ENCODE peak calls at places on chromosomes 6 and 20, in four cellular contexts. J is H1, A is K562, I is HepG2. O is an unnamed sample.
A peak's percentile ranks its signal among the peaks of the same experiment; 100 is the strongest.

GRCh38 chr6:20366082-20366834 is 35.4 kb upstream of the E2F3 start:
- DNase-seq in J (no peak), I (no peak), A (no peak), O (no peak)

GRCh38 chr6:160386869-160387518 is 38.8 kb downstream of the SLC22A3 start:
- DNase-seq in A (no peak), J (no peak), I (no peak), O (no peak)

GRCh38 chr20:36349384-36350170 is 43.4 kb downstream of the DLGAP4 start:
- DNase-seq in I (no peak), A (no peak), J (no peak), O (no peak)

GRCh38 chr6:37059344-37060194 is 54.1 kb downstream of the FGD2 start:
- DNase-seq in J (peak; percentile 82), A (peak; percentile 92), I (peak; percentile 99), O (peak; percentile 77)

GRCh38 chr20:53216856-53217576 is 244.9 kb downstream of the TSHZ2 start:
- DNase-seq in A (peak; percentile 81), I (peak; percentile 50), J (peak; percentile 97), O (peak; percentile 19)

GRCh38 chr6:170096803-170097504 is 193.9 kb downstream of the DLL1 start:
- DNase-seq in I (no peak), J (peak; percentile 13), A (no peak), O (no peak)

GRCh38 chr6:75449625-75450206 is 43.9 kb downstream of the FILIP1 start:
- DNase-seq in A (no peak), I (no peak), J (no peak), O (no peak)

GRCh38 chr6:54192993-54193392 is 81.8 kb downstream of the MLIP start:
- DNase-seq in I (no peak), J (no peak), A (no peak), O (peak; percentile 80)

GRCh38 chr6:104639671-104640070 is 220.0 kb downstream of the HACE1 start:
- DNase-seq in J (no peak), A (no peak), I (no peak), O (peak; percentile 26)

GRCh38 chr6:6626227-6626626 is 37.7 kb downstream of the LY86 start:
- DNase-seq in I (no peak), A (no peak), J (no peak), O (no peak)

GRCh38 chr6:139369568-139370046 is 4.8 kb downstream of the CITED2 start:
- DNase-seq in A (no peak), I (peak; percentile 48), J (no peak), O (peak; percentile 68)

GRCh38 chr20:34998331-34998950 is 42.8 kb downstream of the MYH7B start:
- DNase-seq in J (peak; percentile 66), A (no peak), I (no peak), O (no peak)

GRCh38 chr20:44756956-44757355 is 11.3 kb downstream of the KCNK15 start:
- DNase-seq in J (no peak), A (no peak), I (no peak), O (no peak)

GRCh38 chr20:23623666-23624065 is 14.1 kb downstream of the CST3 start:
- DNase-seq in J (no peak), I (no peak), A (no peak), O (no peak)

GRCh38 chr20:47999166-47999565 is 213.9 kb upstream of the SULF2 start:
- DNase-seq in I (no peak), J (no peak), A (no peak), O (no peak)

GRCh38 chr6:32972353-32973143 is 4.2 kb downstream of the BRD2 start:
- DNase-seq in I (no peak), J (no peak), A (peak; percentile 84), O (no peak)

GRCh38 chr6:165662671-165663282 is at the start of gene PDE10A:
- DNase-seq in I (no peak), A (no peak), J (peak; percentile 74), O (peak; percentile 57)

GRCh38 chr6:88730602-88731001 is 232.8 kb downstream of the RNGTT start:
- DNase-seq in I (no peak), J (no peak), A (no peak), O (peak; percentile 50)

GRCh38 chr6:124389127-124389526 is 573.1 kb upstream of the RNF217 start:
- DNase-seq in I (no peak), J (no peak), A (no peak), O (no peak)

GRCh38 chr6:43951063-43951755 is 176.0 kb downstream of the MRPL14 start:
- DNase-seq in I (peak; percentile 73), J (peak; percentile 85), A (peak; percentile 63), O (no peak)

GRCh38 chr6:155481215-155481614 is 25.6 kb upstream of the NOX3 start:
- DNase-seq in A (no peak), I (no peak), J (no peak), O (no peak)

GRCh38 chr20:6700563-6701328 is 66.7 kb upstream of the BMP2 start:
- DNase-seq in J (no peak), A (no peak), I (no peak), O (peak; percentile 90)

GRCh38 chr6:15421945-15422733 is 176.3 kb downstream of the JARID2 start:
- DNase-seq in J (no peak), A (no peak), I (no peak), O (no peak)

GRCh38 chr20:63046841-63047240 is 40.1 kb upstream of the BHLHE23 start:
- DNase-seq in A (no peak), J (no peak), I (no peak), O (no peak)

GRCh38 chr6:137391061-137391814 is 103.0 kb downstream of the OLIG3 start:
- DNase-seq in A (no peak), J (no peak), I (no peak), O (no peak)

GRCh38 chr20:62345681-62346370 is 21.3 kb downstream of the LAMA5 start:
- DNase-seq in J (no peak), I (no peak), A (no peak), O (no peak)

GRCh38 chr6:1958257-1958656 is 287.1 kb downstream of the GMDS start:
- DNase-seq in I (no peak), A (no peak), J (no peak), O (no peak)

GRCh38 chr6:14622135-14622534 is 504.6 kb downstream of the CD83 start:
- DNase-seq in I (peak; percentile 97), A (no peak), J (no peak), O (no peak)

GRCh38 chr20:33490934-33491656 is 1.2 kb downstream of the CBFA2T2 start:
- DNase-seq in I (no peak), J (no peak), A (no peak), O (no peak)

DNA sequence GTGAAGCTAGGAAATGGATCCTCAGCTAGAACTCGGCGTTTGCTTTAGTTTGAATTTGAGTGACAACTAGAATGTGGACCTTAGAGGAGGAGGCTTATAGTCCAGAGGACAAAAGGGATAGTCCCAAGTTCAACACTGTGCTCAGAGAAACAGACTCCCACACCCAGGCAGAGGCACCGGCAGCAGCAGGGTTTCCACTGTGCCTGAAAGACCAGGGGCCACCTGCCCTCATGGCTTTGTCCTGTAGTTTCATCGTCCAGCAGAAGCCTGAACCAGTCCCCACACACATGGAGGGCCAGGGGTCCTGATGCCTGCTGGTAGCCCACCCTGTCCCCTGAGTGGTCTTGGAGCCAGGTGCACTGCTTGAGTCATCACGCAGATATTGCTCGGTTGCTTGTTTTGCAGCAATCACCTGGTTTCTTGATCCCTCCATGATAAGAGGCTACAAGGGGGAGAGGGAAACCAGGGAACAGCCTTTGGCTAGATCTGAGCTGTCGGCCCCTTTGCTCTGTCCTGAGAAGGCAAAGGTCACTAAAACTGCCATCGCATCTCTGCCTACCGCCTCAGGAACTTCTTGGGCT is 7.2 kb upstream of the ACSS1 start:
- DNase-seq in I (no peak), A (no peak), J (no peak), O (no peak)
- H3K4me2 ChIP-seq in I (peak overlapping the region; percentile 50), A (no peak overlapping the region), J (no peak overlapping the region), O (no peak overlapping the region)

GRCh38 chr6:30782425-30783014 is 38.2 kb upstream of the IER3 start:
- DNase-seq in J (no peak), A (no peak), I (peak; percentile 90), O (no peak)
- TF ChIP-seq JUN in J (no peak), A (no peak), I (no peak), O (no peak)

DNA sequence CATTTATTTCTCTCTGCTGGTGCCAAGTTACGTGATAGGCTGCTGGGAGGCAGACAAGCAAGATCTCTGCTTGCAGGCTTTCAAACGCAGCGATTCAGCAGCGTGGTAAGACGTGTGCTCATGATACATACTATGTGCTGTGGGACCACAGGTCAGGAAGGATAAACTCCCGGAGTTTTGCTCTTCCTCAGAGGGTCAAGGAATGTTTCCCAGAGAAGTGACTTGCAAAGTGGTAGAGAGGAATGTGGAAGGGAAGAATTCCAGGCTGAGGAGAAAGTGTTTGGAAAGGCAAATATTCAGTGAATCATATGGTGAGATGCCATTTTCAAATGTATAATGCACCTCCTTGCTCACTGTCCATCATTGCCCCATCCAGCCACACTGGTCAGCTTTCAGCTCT is 46.5 kb downstream of the UTRN start:
- DNase-seq in I (no peak), J (no peak), A (no peak), O (no peak)
- H3K9ac ChIP-seq in I (no peak overlapping the region), J (no peak overlapping the region), A (no peak overlapping the region), O (no peak overlapping the region)

DNA sequence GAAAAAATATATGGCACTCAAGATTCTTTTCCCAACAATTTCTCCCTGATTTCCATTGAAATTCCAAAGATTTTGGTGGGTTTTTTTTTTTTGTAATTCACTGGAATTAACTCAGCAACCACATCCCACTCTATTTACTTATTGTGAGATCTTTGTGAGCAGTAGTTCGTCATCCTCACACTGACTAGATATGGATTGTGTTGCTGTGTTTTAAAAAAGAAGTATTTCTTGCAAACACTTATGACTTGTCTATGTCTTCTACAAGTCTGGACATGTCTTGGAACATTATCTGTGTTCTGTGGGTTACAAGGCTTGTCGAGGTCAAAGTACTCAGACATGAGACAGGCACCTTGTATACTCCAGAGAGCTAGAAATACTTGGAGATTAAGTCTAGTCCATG is 7.3 kb upstream of the TENT5A start:
- DNase-seq in J (no peak), I (no peak), A (no peak), O (no peak)
- H3K4me2 ChIP-seq in J (no peak overlapping the region), I (no peak overlapping the region), A (no peak overlapping the region), O (no peak overlapping the region)

O was measured in endothelial cell of umbilical vein.